ENCODE peak calls at places on chromosomes 2 and 18, in eight cellular contexts. M is heart left ventricle, V is GM12878, H is tibial artery, U is left ventricle myocardium inferior, O is body of pancreas, Q is sigmoid colon, W is PC-3. Z is an unnamed sample. For H3K4me1, the result is how much of the 10 kb centered on the place peaks cover.

GRCh38 chr2:104944495-104944894 is 90.6 kb downstream of the POU3F3 start:
- DNase-seq in M (no peak), V (no peak), H (no peak), U (no peak), O (no peak), Q (no peak), W (peak), Z (no peak)

GRCh38 chr2:157990173-157990572 is 111.5 kb upstream of the UPP2 start:
- DNase-seq in M (no peak), V (no peak), H (no peak), U (no peak), O (no peak), Q (no peak), W (no peak), Z (no peak)

GRCh38 chr2:62216616-62217015 is 20.7 kb downstream of the B3GNT2 start:
- DNase-seq in M (no peak), V (no peak), H (peak), U (no peak), O (peak), Q (no peak), W (no peak), Z (no peak)

GRCh38 chr2:8539743-8540551 is 141.9 kb upstream of the ID2 start:
- DNase-seq in M (peak), V (no peak), H (peak), U (peak), O (peak), Q (no peak), W (peak), Z (no peak)

GRCh38 chr18:54671291-54671881 is 80.3 kb downstream of the DYNAP start:
- DNase-seq in M (no peak), V (no peak), H (no peak), U (no peak), O (no peak), Q (no peak), W (peak), Z (no peak)

GRCh38 chr2:70966681-70967080 is 11.7 kb upstream of the ANKRD53 start:
- DNase-seq in M (no peak), V (no peak), H (no peak), U (no peak), O (no peak), Q (no peak), W (no peak), Z (no peak)

GRCh38 chr2:201234167-201235139 is 25.9 kb upstream of the CASP8 start:
- DNase-seq in M (no peak), V (no peak), H (no peak), U (no peak), O (no peak), Q (no peak), W (peak), Z (no peak)

GRCh38 chr2:105711394-105711793 is 33.3 kb upstream of the NCK2 start:
- DNase-seq in M (no peak), V (no peak), H (no peak), U (no peak), O (no peak), Q (no peak), W (no peak), Z (no peak)

GRCh38 chr2:229725716-229726346 is 11.5 kb upstream of the DNER start:
- DNase-seq in M (no peak), V (no peak), H (no peak), U (no peak), O (no peak), Q (no peak), W (peak), Z (no peak)

GRCh38 chr18:2147866-2148265 is 423.4 kb downstream of the METTL4 start:
- DNase-seq in M (no peak), V (no peak), H (peak), U (peak), O (peak), Q (no peak), W (peak), Z (no peak)

GRCh38 chr2:186486651-186487647 is 889 bp downstream of the ZC3H15 start:
- DNase-seq in M (no peak), V (no peak), H (no peak), U (no peak), O (no peak), Q (no peak), W (peak), Z (no peak)

GRCh38 chr18:54382076-54382475 is 24.4 kb downstream of the C18orf54 start:
- DNase-seq in M (no peak), V (no peak), H (no peak), U (no peak), O (no peak), Q (no peak), W (no peak), Z (no peak)

GRCh38 chr18:57784034-57784815 is 18.9 kb downstream of the ATP8B1 start:
- DNase-seq in M (no peak), V (no peak), H (no peak), U (no peak), O (no peak), Q (no peak), W (peak), Z (no peak)

GRCh38 chr18:30522288-30522929 is 520.1 kb downstream of the DSC3 start:
- DNase-seq in M (no peak), V (no peak), H (no peak), U (no peak), O (no peak), Q (no peak), W (no peak), Z (no peak)
- H3K4me1 ChIP-seq in M (under half), V (under half), H (under half), U (under half), O (under half), Q (under half), W (under half), Z (under half)

DNA sequence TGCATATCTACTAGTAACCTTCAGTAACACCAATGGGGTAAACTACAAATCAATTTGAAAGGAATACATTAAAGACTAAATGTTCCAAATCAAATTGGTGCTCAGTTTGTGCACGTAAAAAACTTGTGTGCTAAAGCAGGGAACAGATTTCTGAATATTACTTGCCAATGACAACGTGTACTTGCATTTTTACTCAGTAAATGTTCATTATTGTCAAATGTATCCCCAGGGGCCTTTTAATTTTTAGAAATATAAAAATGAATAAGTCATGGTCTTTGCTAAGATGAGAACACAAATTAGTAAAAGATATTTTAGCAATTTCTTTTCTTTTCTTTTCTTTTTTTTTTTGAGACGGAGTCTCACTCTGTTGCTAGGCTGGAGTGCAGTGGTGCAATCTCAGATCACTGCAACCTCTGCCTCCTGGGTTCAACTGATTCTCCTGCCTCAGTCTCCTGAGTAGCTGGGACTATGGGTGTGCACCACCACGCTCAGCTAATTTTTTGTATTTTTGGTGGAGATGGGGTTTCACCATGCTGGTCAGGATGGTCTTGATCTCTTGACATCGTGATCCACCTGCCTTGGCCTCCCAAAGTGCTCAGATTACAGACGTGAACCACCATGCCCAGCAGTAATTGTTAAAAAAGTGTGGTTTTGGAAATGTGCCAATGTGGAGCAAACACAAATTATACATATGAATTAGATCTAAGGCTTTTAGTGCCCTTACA is 52.6 kb downstream of the PMAIP1 start:
- DNase-seq in M (no peak), V (no peak), H (no peak), U (no peak), O (no peak), Q (no peak), W (no peak), Z (no peak)
- H3K4me3 ChIP-seq in M (no peak), V (no peak), H (no peak), U (no peak), O (no peak), Q (no peak), W (no peak), Z (no peak)

GRCh38 chr2:230762317-230762896 is 49.8 kb downstream of the CAB39 start:
- DNase-seq in M (no peak), V (no peak), H (no peak), U (no peak), O (peak), Q (no peak), W (peak), Z (no peak)
- TF ChIP-seq CTCF in M (peak), V (peak), H (peak), U (peak), O (peak), Q (peak), W (peak), Z (peak)

DNA sequence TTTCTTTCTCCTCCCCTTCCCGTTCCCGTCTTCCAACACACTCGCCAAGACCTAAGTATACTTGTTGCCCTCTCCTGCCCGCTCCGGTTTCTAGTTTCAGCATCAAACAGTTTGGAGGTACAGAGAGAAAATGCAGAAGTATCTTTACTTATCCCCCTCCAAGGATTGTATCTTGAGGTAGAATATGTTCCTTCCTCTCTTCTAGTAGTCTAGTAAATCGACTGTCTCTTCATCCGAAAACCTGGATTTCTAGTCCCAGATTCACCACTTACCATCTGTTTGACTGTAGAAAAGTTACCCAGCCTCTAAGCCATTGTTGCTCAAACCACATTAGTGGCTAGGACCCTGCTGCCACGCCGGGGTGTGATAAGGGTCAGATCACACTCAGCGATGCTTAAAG is 800 bp downstream of the EIF4E2 start:
- DNase-seq in M (no peak), V (no peak), H (no peak), U (no peak), O (no peak), Q (no peak), W (no peak), Z (no peak)
- H3K4me1 ChIP-seq in M (under half), V (under half), H (under half), U (half or more), O (under half), Q (under half), W (under half), Z (under half)

GRCh38 chr2:98912221-98912851 is 23.7 kb downstream of the CRACDL start:
- DNase-seq in M (peak), V (no peak), H (no peak), U (no peak), O (peak), Q (peak), W (peak), Z (peak)
- H3K4me3 ChIP-seq in M (no peak), V (no peak), H (no peak), U (no peak), O (no peak), Q (no peak), W (peak), Z (no peak)